ENCODE peak calls at places on chromosomes 4 and X, in seven cellular contexts. Q is tibial nerve, F is foreskin keratinocyte, N is testis, W is pancreas, K is colonic mucosa, E is PC-9. T is an unnamed sample. For H3K4me1, the result is how much of the 10 kb centered on the place peaks cover.

GRCh38 chr4:156790866-156791265 is 180.7 kb downstream of the PDGFC start:
- DNase-seq in W (no peak), K (no peak), Q (no peak), E (no peak), F (no peak), N (no peak), T (no peak)

GRCh38 chr4:176300565-176300964 is 19.2 kb upstream of the SPCS3 start:
- DNase-seq in Q (no peak), E (no peak), N (no peak), F (no peak), W (no peak), K (no peak), T (no peak)

GRCh38 chr4:140993350-140993749 is 139.9 kb downstream of the RNF150 start:
- DNase-seq in Q (no peak), N (peak), K (no peak), F (no peak), W (no peak), E (no peak), T (no peak)

GRCh38 chrX:94288325-94288724 is 614.3 kb downstream of the FAM133A start:
- DNase-seq in W (no peak), F (no peak), N (no peak), Q (no peak), K (no peak), E (no peak), T (no peak)

GRCh38 chrX:57640674-57641016 is 39.4 kb downstream of the NLRP2B start:
- DNase-seq in E (no peak), Q (no peak), K (no peak), F (no peak), N (no peak), W (no peak), T (no peak)

GRCh38 chr4:145320269-145320668 is 139.9 kb upstream of the OTUD4 start:
- DNase-seq in E (no peak), Q (no peak), K (peak), F (no peak), N (no peak), W (no peak), T (no peak)

GRCh38 chr4:159677521-159677920 is 574.6 kb downstream of the RAPGEF2 start:
- DNase-seq in N (no peak), E (peak), Q (no peak), K (no peak), F (peak), W (no peak), T (no peak)

GRCh38 chrX:50638123-50638522 is 167.5 kb upstream of the DGKK start:
- DNase-seq in E (no peak), W (no peak), K (no peak), Q (no peak), F (no peak), N (no peak), T (no peak)

GRCh38 chrX:34467437-34467836 is 189.6 kb downstream of the TMEM47 start:
- DNase-seq in N (no peak), E (no peak), W (no peak), Q (no peak), F (peak), K (no peak), T (no peak)

GRCh38 chr4:112031712-112032328 is 113.4 kb upstream of the FAM241A start:
- DNase-seq in W (no peak), Q (no peak), N (peak), K (peak), F (peak), E (peak), T (no peak)

GRCh38 chrX:22674947-22675346 is 324.8 kb upstream of the DDX53 start:
- DNase-seq in E (peak), N (no peak), Q (no peak), F (no peak), K (no peak), W (no peak), T (no peak)

GRCh38 chr4:185771696-185772390 is 40.2 kb downstream of the SORBS2 start:
- DNase-seq in N (no peak), Q (no peak), F (no peak), K (no peak), W (no peak), E (no peak), T (no peak)

GRCh38 chrX:49177338-49177833 is 5.7 kb downstream of the PLP2 start:
- DNase-seq in E (no peak), Q (no peak), K (peak), N (no peak), F (peak), W (peak), T (no peak)

GRCh38 chr4:161949941-161950725 is 213.7 kb downstream of the FSTL5 start:
- DNase-seq in Q (no peak), F (peak), N (no peak), W (no peak), E (no peak), K (no peak), T (no peak)

GRCh38 chr4:159417006-159417405 is 314.1 kb downstream of the RAPGEF2 start:
- DNase-seq in W (no peak), N (no peak), E (no peak), Q (no peak), F (no peak), K (no peak), T (no peak)

GRCh38 chrX:36856849-36857248 is 151.3 kb upstream of the FAM47C start:
- DNase-seq in F (no peak), N (no peak), Q (no peak), E (no peak), W (no peak), K (no peak), T (no peak)

GRCh38 chrX:41526268-41526667 is 79.1 kb downstream of the NYX start:
- DNase-seq in K (no peak), W (no peak), N (no peak), Q (no peak), E (no peak), F (no peak), T (no peak)

GRCh38 chrX:101237041-101237440 is 17.5 kb downstream of the DRP2 start:
- DNase-seq in N (no peak), W (no peak), K (no peak), E (no peak), Q (no peak), F (no peak), T (no peak)

GRCh38 chrX:81390244-81390643 is 188.3 kb downstream of the SH3BGRL start:
- DNase-seq in K (no peak), E (no peak), F (no peak), W (no peak), Q (no peak), N (no peak), T (no peak)

GRCh38 chr4:53694666-53695065 is 103.4 kb upstream of the LNX1 start:
- DNase-seq in W (no peak), F (no peak), E (no peak), Q (no peak), N (no peak), K (no peak), T (no peak)

GRCh38 chr4:83217721-83218522 is 66.7 kb downstream of the COQ2 start:
- DNase-seq in K (peak), E (peak), F (no peak), Q (no peak), N (no peak), W (no peak), T (no peak)

GRCh38 chr4:68817386-68817785 is 1.6 kb downstream of the UGT2B10 start:
- DNase-seq in E (no peak), K (no peak), N (no peak), F (no peak), W (no peak), Q (no peak), T (no peak)

GRCh38 chrX:44344194-44344593 is 722 bp upstream of the EFHC2 start:
- DNase-seq in W (no peak), E (no peak), N (peak), K (no peak), Q (no peak), F (no peak), T (peak)

GRCh38 chr4:40564815-40565505 is 64.7 kb downstream of the RBM47 start:
- DNase-seq in K (no peak), N (no peak), F (no peak), W (no peak), Q (no peak), E (no peak), T (no peak)

GRCh38 chrX:17654116-17654515 is 83.2 kb upstream of the SCML1 start:
- DNase-seq in Q (no peak), W (no peak), K (no peak), F (no peak), E (no peak), N (no peak), T (no peak)

GRCh38 chr4:2593003-2593402 is 56.6 kb downstream of the FAM193A start:
- DNase-seq in W (no peak), N (no peak), K (no peak), F (no peak), Q (no peak), E (no peak), T (no peak)
- H3K4me1 ChIP-seq in W (under half), N (under half), K (under half), F (under half), Q (under half), E (under half), T (under half)

DNA sequence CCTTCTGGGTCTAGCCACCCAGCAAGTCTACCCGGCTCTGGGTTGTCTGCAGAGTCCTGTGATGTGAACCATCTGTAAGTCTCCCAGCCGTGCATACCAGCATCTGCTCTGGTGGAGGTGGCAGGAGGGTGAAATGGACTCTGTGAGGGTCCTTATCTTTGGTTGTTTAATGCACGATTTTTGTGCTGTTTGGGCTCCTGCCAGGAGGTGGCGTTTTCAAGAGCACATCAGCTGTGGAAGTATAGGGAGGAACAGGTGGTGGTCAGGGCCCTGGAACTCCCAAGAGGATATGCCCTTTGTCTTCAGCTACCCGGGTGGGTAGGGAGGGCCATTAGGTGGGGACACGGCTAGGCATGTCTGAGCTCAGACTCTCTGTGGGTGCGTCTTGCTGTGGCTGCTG is 66.5 kb upstream of the ZFP42 start:
- DNase-seq in E (no peak), W (no peak), N (no peak), K (no peak), F (no peak), Q (no peak), T (no peak)
- TF ChIP-seq CTCF in E (peak), W (no peak), N (no peak), K (no peak), F (no peak), Q (no peak), T (no peak)

GRCh38 chr4:37475087-37475486 is 211.1 kb downstream of the RELL1 start:
- DNase-seq in N (no peak), E (peak), F (no peak), Q (no peak), W (no peak), K (no peak), T (no peak)
- H3K4me1 ChIP-seq in N (under half), E (under half), F (under half), Q (under half), W (half or more), K (under half), T (under half)

GRCh38 chrX:69387559-69388487 is 116.3 kb upstream of the NALF2 start:
- DNase-seq in E (no peak), W (peak), K (peak), Q (no peak), F (peak), N (peak), T (peak)
- TF ChIP-seq CTCF in E (peak), W (peak), K (peak), Q (peak), F (peak), N (peak), T (peak)

GRCh38 chr4:173252024-173252935 is 81.9 kb downstream of the HMGB2 start:
- DNase-seq in K (peak), E (peak), W (peak), Q (peak), F (peak), N (no peak), T (peak)
- H3K4me1 ChIP-seq in K (under half), E (under half), W (under half), Q (under half), F (under half), N (under half), T (under half)

DNA sequence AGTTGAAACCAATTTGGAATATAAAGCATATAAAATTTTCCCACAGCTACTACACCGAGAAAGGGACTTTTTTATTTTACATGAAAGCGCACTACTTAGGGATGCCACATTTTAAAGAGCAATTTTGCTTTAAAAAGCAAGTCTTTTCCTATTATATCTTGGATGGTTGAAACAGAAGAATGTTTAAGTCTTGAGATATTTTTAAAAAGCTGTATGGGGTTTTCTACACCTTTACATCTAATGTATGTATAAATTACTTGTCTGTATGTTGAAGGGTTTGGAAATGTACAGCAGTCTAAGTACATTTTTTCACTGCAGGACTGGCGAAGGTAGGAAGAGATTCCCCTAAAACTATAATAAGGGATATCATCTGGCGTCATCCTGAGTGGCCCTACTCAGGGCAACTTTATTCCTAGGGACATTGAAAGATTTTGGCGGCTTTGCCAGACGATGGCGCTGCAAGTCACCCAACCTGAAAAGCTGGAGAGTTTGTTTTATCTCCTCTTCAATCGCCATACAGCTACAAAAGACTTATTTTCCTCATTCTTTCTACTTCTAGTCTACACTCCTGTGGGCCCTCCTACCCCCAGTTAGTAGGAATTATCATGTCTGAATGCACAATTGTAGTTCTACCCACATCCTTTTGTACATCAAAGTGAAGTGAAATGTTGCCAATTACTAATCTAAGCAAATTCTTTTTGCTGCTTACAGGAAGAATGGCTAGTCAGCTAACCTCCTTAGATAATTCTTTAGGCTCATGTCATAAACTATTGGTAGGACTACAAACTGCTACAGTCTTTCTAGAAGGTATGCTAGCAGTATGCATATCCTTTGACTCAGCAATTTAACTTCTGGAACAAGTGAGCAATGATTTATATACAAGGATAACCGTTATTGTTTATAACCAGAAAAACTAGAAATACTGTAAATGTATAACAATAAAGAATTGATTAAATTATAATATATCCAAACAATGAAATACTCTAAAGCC is 781 bp upstream of the NEK1 start:
- DNase-seq in F (peak), N (peak), Q (peak), E (peak), W (peak), K (peak), T (peak)
- TF ChIP-seq CTCF in F (peak), N (peak), Q (peak), E (peak), W (peak), K (peak), T (peak)